ENCODE peak calls at places on chromosomes 12 and 14, in ten cellular contexts. One of them, this sample, is unnamed.

GRCh38 chr14:56552615-56553014 is 27.0 kb upstream of the TMEM260 start:
- DNase-seq in NCI-H146: peak
- DNase-seq in CD8-positive, alpha-beta memory T cell: no peak
- DNase-seq in amniotic epithelial cell: no peak
- DNase-seq in occipital lobe: no peak
- DNase-seq in NCI-H748 treated with DMSO at 0.1 percent for 48 hours: no peak
- DNase-seq in neuronal stem cell: no peak
- DNase-seq in stimulated activated CD4-positive, alpha-beta T cell treated with anti-CD3 and anti-CD28 coated beads, Interleukin-2, amount 100 ng/mL, for 24 hours: no peak
- DNase-seq in glutamatergic neuron: no peak
- DNase-seq in small intestine: no peak
- DNase-seq in this sample: no peak

GRCh38 chr12:26274441-26275312 is 79.3 kb downstream of the SSPN start:
- DNase-seq in NCI-H748 treated with DMSO at 0.1 percent for 48 hours: no peak
- DNase-seq in occipital lobe: peak
- DNase-seq in CD8-positive, alpha-beta memory T cell: no peak
- DNase-seq in neuronal stem cell: no peak
- DNase-seq in glutamatergic neuron: no peak
- DNase-seq in small intestine: peak
- DNase-seq in NCI-H146: peak
- DNase-seq in stimulated activated CD4-positive, alpha-beta T cell treated with anti-CD3 and anti-CD28 coated beads, Interleukin-2, amount 100 ng/mL, for 24 hours: peak
- DNase-seq in amniotic epithelial cell: peak
- DNase-seq in this sample: no peak

GRCh38 chr12:125124320-125124966 is 59.2 kb downstream of the AACS start:
- DNase-seq in CD8-positive, alpha-beta memory T cell: no peak
- DNase-seq in neuronal stem cell: no peak
- DNase-seq in amniotic epithelial cell: no peak
- DNase-seq in NCI-H748 treated with DMSO at 0.1 percent for 48 hours: no peak
- DNase-seq in occipital lobe: no peak
- DNase-seq in stimulated activated CD4-positive, alpha-beta T cell treated with anti-CD3 and anti-CD28 coated beads, Interleukin-2, amount 100 ng/mL, for 24 hours: no peak
- DNase-seq in small intestine: peak
- DNase-seq in NCI-H146: no peak
- DNase-seq in glutamatergic neuron: no peak
- DNase-seq in this sample: no peak

GRCh38 chr12:63400746-63401145 is 249.7 kb upstream of the AVPR1A start:
- DNase-seq in stimulated activated CD4-positive, alpha-beta T cell treated with anti-CD3 and anti-CD28 coated beads, Interleukin-2, amount 100 ng/mL, for 24 hours: no peak
- DNase-seq in NCI-H146: peak
- DNase-seq in glutamatergic neuron: no peak
- DNase-seq in amniotic epithelial cell: no peak
- DNase-seq in small intestine: peak
- DNase-seq in CD8-positive, alpha-beta memory T cell: no peak
- DNase-seq in NCI-H748 treated with DMSO at 0.1 percent for 48 hours: peak
- DNase-seq in occipital lobe: no peak
- DNase-seq in neuronal stem cell: no peak
- DNase-seq in this sample: no peak

GRCh38 chr12:53326460-53327185 is 5.2 kb upstream of the AAAS start:
- DNase-seq in glutamatergic neuron: no peak
- DNase-seq in amniotic epithelial cell: no peak
- DNase-seq in neuronal stem cell: no peak
- DNase-seq in stimulated activated CD4-positive, alpha-beta T cell treated with anti-CD3 and anti-CD28 coated beads, Interleukin-2, amount 100 ng/mL, for 24 hours: no peak
- DNase-seq in occipital lobe: no peak
- DNase-seq in small intestine: no peak
- DNase-seq in NCI-H748 treated with DMSO at 0.1 percent for 48 hours: no peak
- DNase-seq in NCI-H146: peak
- DNase-seq in CD8-positive, alpha-beta memory T cell: no peak
- DNase-seq in this sample: no peak

GRCh38 chr12:92041742-92042141 is 103.9 kb downstream of the BTG1 start:
- DNase-seq in NCI-H748 treated with DMSO at 0.1 percent for 48 hours: no peak
- DNase-seq in glutamatergic neuron: no peak
- DNase-seq in small intestine: no peak
- DNase-seq in stimulated activated CD4-positive, alpha-beta T cell treated with anti-CD3 and anti-CD28 coated beads, Interleukin-2, amount 100 ng/mL, for 24 hours: no peak
- DNase-seq in amniotic epithelial cell: no peak
- DNase-seq in neuronal stem cell: no peak
- DNase-seq in CD8-positive, alpha-beta memory T cell: no peak
- DNase-seq in occipital lobe: no peak
- DNase-seq in NCI-H146: peak
- DNase-seq in this sample: no peak

GRCh38 chr14:98685725-98686124 is 586.3 kb downstream of the BCL11B start:
- DNase-seq in stimulated activated CD4-positive, alpha-beta T cell treated with anti-CD3 and anti-CD28 coated beads, Interleukin-2, amount 100 ng/mL, for 24 hours: no peak
- DNase-seq in NCI-H748 treated with DMSO at 0.1 percent for 48 hours: no peak
- DNase-seq in amniotic epithelial cell: no peak
- DNase-seq in occipital lobe: no peak
- DNase-seq in neuronal stem cell: no peak
- DNase-seq in CD8-positive, alpha-beta memory T cell: no peak
- DNase-seq in small intestine: no peak
- DNase-seq in NCI-H146: no peak
- DNase-seq in glutamatergic neuron: no peak
- DNase-seq in this sample: no peak

GRCh38 chr12:131844140-131844539 is 15.9 kb downstream of the MMP17 start:
- DNase-seq in neuronal stem cell: no peak
- DNase-seq in CD8-positive, alpha-beta memory T cell: no peak
- DNase-seq in glutamatergic neuron: no peak
- DNase-seq in NCI-H748 treated with DMSO at 0.1 percent for 48 hours: no peak
- DNase-seq in NCI-H146: no peak
- DNase-seq in stimulated activated CD4-positive, alpha-beta T cell treated with anti-CD3 and anti-CD28 coated beads, Interleukin-2, amount 100 ng/mL, for 24 hours: no peak
- DNase-seq in occipital lobe: no peak
- DNase-seq in small intestine: no peak
- DNase-seq in amniotic epithelial cell: no peak
- DNase-seq in this sample: no peak

GRCh38 chr14:61476105-61476736 is 154.8 kb downstream of the PRKCH start:
- DNase-seq in small intestine: no peak
- DNase-seq in neuronal stem cell: no peak
- DNase-seq in stimulated activated CD4-positive, alpha-beta T cell treated with anti-CD3 and anti-CD28 coated beads, Interleukin-2, amount 100 ng/mL, for 24 hours: no peak
- DNase-seq in amniotic epithelial cell: no peak
- DNase-seq in CD8-positive, alpha-beta memory T cell: no peak
- DNase-seq in occipital lobe: no peak
- DNase-seq in NCI-H146: no peak
- DNase-seq in glutamatergic neuron: no peak
- DNase-seq in NCI-H748 treated with DMSO at 0.1 percent for 48 hours: no peak
- DNase-seq in this sample: no peak

GRCh38 chr12:109881752-109882151 is 1.4 kb upstream of the GLTP start:
- DNase-seq in small intestine: no peak
- DNase-seq in neuronal stem cell: no peak
- DNase-seq in CD8-positive, alpha-beta memory T cell: no peak
- DNase-seq in NCI-H748 treated with DMSO at 0.1 percent for 48 hours: no peak
- DNase-seq in occipital lobe: no peak
- DNase-seq in amniotic epithelial cell: peak
- DNase-seq in NCI-H146: no peak
- DNase-seq in stimulated activated CD4-positive, alpha-beta T cell treated with anti-CD3 and anti-CD28 coated beads, Interleukin-2, amount 100 ng/mL, for 24 hours: no peak
- DNase-seq in glutamatergic neuron: no peak
- DNase-seq in this sample: no peak

GRCh38 chr12:83954939-83955601 is 957.5 kb downstream of the SLC6A15 start:
- DNase-seq in amniotic epithelial cell: peak
- DNase-seq in neuronal stem cell: no peak
- DNase-seq in stimulated activated CD4-positive, alpha-beta T cell treated with anti-CD3 and anti-CD28 coated beads, Interleukin-2, amount 100 ng/mL, for 24 hours: no peak
- DNase-seq in CD8-positive, alpha-beta memory T cell: no peak
- DNase-seq in NCI-H748 treated with DMSO at 0.1 percent for 48 hours: no peak
- DNase-seq in glutamatergic neuron: no peak
- DNase-seq in NCI-H146: no peak
- DNase-seq in occipital lobe: no peak
- DNase-seq in small intestine: no peak
- DNase-seq in this sample: peak

GRCh38 chr12:106223485-106224391 is 24.1 kb downstream of the CKAP4 start:
- DNase-seq in neuronal stem cell: peak
- DNase-seq in occipital lobe: peak
- DNase-seq in glutamatergic neuron: peak
- DNase-seq in NCI-H748 treated with DMSO at 0.1 percent for 48 hours: peak
- DNase-seq in small intestine: peak
- DNase-seq in amniotic epithelial cell: peak
- DNase-seq in CD8-positive, alpha-beta memory T cell: peak
- DNase-seq in stimulated activated CD4-positive, alpha-beta T cell treated with anti-CD3 and anti-CD28 coated beads, Interleukin-2, amount 100 ng/mL, for 24 hours: peak
- DNase-seq in NCI-H146: peak
- DNase-seq in this sample: no peak

GRCh38 chr12:6465467-6466183 is 4.9 kb downstream of the VAMP1 start:
- DNase-seq in small intestine: peak
- DNase-seq in stimulated activated CD4-positive, alpha-beta T cell treated with anti-CD3 and anti-CD28 coated beads, Interleukin-2, amount 100 ng/mL, for 24 hours: no peak
- DNase-seq in amniotic epithelial cell: peak
- DNase-seq in NCI-H748 treated with DMSO at 0.1 percent for 48 hours: peak
- DNase-seq in neuronal stem cell: peak
- DNase-seq in CD8-positive, alpha-beta memory T cell: peak
- DNase-seq in glutamatergic neuron: no peak
- DNase-seq in NCI-H146: peak
- DNase-seq in occipital lobe: no peak
- DNase-seq in this sample: no peak

GRCh38 chr12:1830401-1830845 is 10.1 kb downstream of the LRTM2 start:
- DNase-seq in neuronal stem cell: no peak
- DNase-seq in CD8-positive, alpha-beta memory T cell: no peak
- DNase-seq in small intestine: no peak
- DNase-seq in glutamatergic neuron: no peak
- DNase-seq in NCI-H146: peak
- DNase-seq in occipital lobe: no peak
- DNase-seq in stimulated activated CD4-positive, alpha-beta T cell treated with anti-CD3 and anti-CD28 coated beads, Interleukin-2, amount 100 ng/mL, for 24 hours: no peak
- DNase-seq in NCI-H748 treated with DMSO at 0.1 percent for 48 hours: no peak
- DNase-seq in amniotic epithelial cell: no peak
- DNase-seq in this sample: no peak

GRCh38 chr14:72675126-72675525 is 218.8 kb downstream of the DPF3 start:
- DNase-seq in stimulated activated CD4-positive, alpha-beta T cell treated with anti-CD3 and anti-CD28 coated beads, Interleukin-2, amount 100 ng/mL, for 24 hours: no peak
- DNase-seq in glutamatergic neuron: no peak
- DNase-seq in amniotic epithelial cell: no peak
- DNase-seq in NCI-H748 treated with DMSO at 0.1 percent for 48 hours: no peak
- DNase-seq in neuronal stem cell: no peak
- DNase-seq in occipital lobe: no peak
- DNase-seq in NCI-H146: no peak
- DNase-seq in CD8-positive, alpha-beta memory T cell: no peak
- DNase-seq in small intestine: no peak
- DNase-seq in this sample: no peak

GRCh38 chr12:99954724-99955123 is 30.0 kb downstream of the ANKS1B start:
- DNase-seq in glutamatergic neuron: no peak
- DNase-seq in stimulated activated CD4-positive, alpha-beta T cell treated with anti-CD3 and anti-CD28 coated beads, Interleukin-2, amount 100 ng/mL, for 24 hours: no peak
- DNase-seq in NCI-H748 treated with DMSO at 0.1 percent for 48 hours: no peak
- DNase-seq in CD8-positive, alpha-beta memory T cell: no peak
- DNase-seq in small intestine: no peak
- DNase-seq in neuronal stem cell: no peak
- DNase-seq in amniotic epithelial cell: no peak
- DNase-seq in occipital lobe: no peak
- DNase-seq in NCI-H146: no peak
- DNase-seq in this sample: no peak

GRCh38 chr12:122951979-122952892 is 14.0 kb downstream of the ABCB9 start:
- DNase-seq in glutamatergic neuron: peak
- DNase-seq in occipital lobe: peak
- DNase-seq in stimulated activated CD4-positive, alpha-beta T cell treated with anti-CD3 and anti-CD28 coated beads, Interleukin-2, amount 100 ng/mL, for 24 hours: peak
- DNase-seq in amniotic epithelial cell: peak
- DNase-seq in NCI-H146: peak
- DNase-seq in CD8-positive, alpha-beta memory T cell: peak
- DNase-seq in neuronal stem cell: peak
- DNase-seq in small intestine: peak
- DNase-seq in NCI-H748 treated with DMSO at 0.1 percent for 48 hours: peak
- DNase-seq in this sample: peak

GRCh38 chr12:53327435-53328042 is 6.1 kb upstream of the AAAS start:
- DNase-seq in small intestine: peak
- DNase-seq in glutamatergic neuron: no peak
- DNase-seq in CD8-positive, alpha-beta memory T cell: no peak
- DNase-seq in occipital lobe: no peak
- DNase-seq in neuronal stem cell: no peak
- DNase-seq in NCI-H146: no peak
- DNase-seq in stimulated activated CD4-positive, alpha-beta T cell treated with anti-CD3 and anti-CD28 coated beads, Interleukin-2, amount 100 ng/mL, for 24 hours: no peak
- DNase-seq in amniotic epithelial cell: peak
- DNase-seq in NCI-H748 treated with DMSO at 0.1 percent for 48 hours: no peak
- DNase-seq in this sample: no peak

GRCh38 chr12:78864483-78865296 is at the start of gene SYT1:
- DNase-seq in small intestine: no peak
- DNase-seq in amniotic epithelial cell: peak
- DNase-seq in CD8-positive, alpha-beta memory T cell: no peak
- DNase-seq in NCI-H146: peak
- DNase-seq in NCI-H748 treated with DMSO at 0.1 percent for 48 hours: peak
- DNase-seq in occipital lobe: peak
- DNase-seq in neuronal stem cell: peak
- DNase-seq in glutamatergic neuron: peak
- DNase-seq in stimulated activated CD4-positive, alpha-beta T cell treated with anti-CD3 and anti-CD28 coated beads, Interleukin-2, amount 100 ng/mL, for 24 hours: no peak
- DNase-seq in this sample: peak

GRCh38 chr14:68535404-68536024 is 257.4 kb downstream of the ZFP36L1 start:
- DNase-seq in stimulated activated CD4-positive, alpha-beta T cell treated with anti-CD3 and anti-CD28 coated beads, Interleukin-2, amount 100 ng/mL, for 24 hours: no peak
- DNase-seq in neuronal stem cell: no peak
- DNase-seq in glutamatergic neuron: no peak
- DNase-seq in NCI-H146: no peak
- DNase-seq in NCI-H748 treated with DMSO at 0.1 percent for 48 hours: no peak
- DNase-seq in CD8-positive, alpha-beta memory T cell: no peak
- DNase-seq in occipital lobe: no peak
- DNase-seq in amniotic epithelial cell: peak
- DNase-seq in small intestine: no peak
- DNase-seq in this sample: no peak

GRCh38 chr14:100285021-100285912 is 21.0 kb downstream of the SLC25A29 start:
- DNase-seq in glutamatergic neuron: peak
- DNase-seq in amniotic epithelial cell: peak
- DNase-seq in stimulated activated CD4-positive, alpha-beta T cell treated with anti-CD3 and anti-CD28 coated beads, Interleukin-2, amount 100 ng/mL, for 24 hours: peak
- DNase-seq in NCI-H146: peak
- DNase-seq in occipital lobe: no peak
- DNase-seq in NCI-H748 treated with DMSO at 0.1 percent for 48 hours: peak
- DNase-seq in CD8-positive, alpha-beta memory T cell: peak
- DNase-seq in neuronal stem cell: peak
- DNase-seq in small intestine: peak
- DNase-seq in this sample: no peak

GRCh38 chr12:92288533-92288932 is 142.9 kb upstream of the BTG1 start:
- DNase-seq in glutamatergic neuron: no peak
- DNase-seq in stimulated activated CD4-positive, alpha-beta T cell treated with anti-CD3 and anti-CD28 coated beads, Interleukin-2, amount 100 ng/mL, for 24 hours: no peak
- DNase-seq in NCI-H146: no peak
- DNase-seq in occipital lobe: no peak
- DNase-seq in neuronal stem cell: no peak
- DNase-seq in amniotic epithelial cell: no peak
- DNase-seq in NCI-H748 treated with DMSO at 0.1 percent for 48 hours: no peak
- DNase-seq in CD8-positive, alpha-beta memory T cell: no peak
- DNase-seq in small intestine: no peak
- DNase-seq in this sample: no peak

GRCh38 chr12:6367969-6368892 is 7.1 kb downstream of the SCNN1A start:
- DNase-seq in small intestine: no peak
- DNase-seq in NCI-H748 treated with DMSO at 0.1 percent for 48 hours: no peak
- DNase-seq in NCI-H146: no peak
- DNase-seq in amniotic epithelial cell: no peak
- DNase-seq in neuronal stem cell: no peak
- DNase-seq in occipital lobe: no peak
- DNase-seq in CD8-positive, alpha-beta memory T cell: no peak
- DNase-seq in stimulated activated CD4-positive, alpha-beta T cell treated with anti-CD3 and anti-CD28 coated beads, Interleukin-2, amount 100 ng/mL, for 24 hours: no peak
- DNase-seq in glutamatergic neuron: no peak
- DNase-seq in this sample: no peak

GRCh38 chr12:94779520-94779919 is 129.2 kb upstream of the TMCC3 start:
- DNase-seq in NCI-H748 treated with DMSO at 0.1 percent for 48 hours: no peak
- DNase-seq in glutamatergic neuron: no peak
- DNase-seq in NCI-H146: no peak
- DNase-seq in CD8-positive, alpha-beta memory T cell: no peak
- DNase-seq in stimulated activated CD4-positive, alpha-beta T cell treated with anti-CD3 and anti-CD28 coated beads, Interleukin-2, amount 100 ng/mL, for 24 hours: no peak
- DNase-seq in amniotic epithelial cell: peak
- DNase-seq in small intestine: no peak
- DNase-seq in occipital lobe: no peak
- DNase-seq in neuronal stem cell: no peak
- DNase-seq in this sample: no peak

GRCh38 chr12:47868552-47869031 is 36.2 kb downstream of the VDR start:
- DNase-seq in occipital lobe: no peak
- DNase-seq in CD8-positive, alpha-beta memory T cell: no peak
- DNase-seq in stimulated activated CD4-positive, alpha-beta T cell treated with anti-CD3 and anti-CD28 coated beads, Interleukin-2, amount 100 ng/mL, for 24 hours: no peak
- DNase-seq in NCI-H748 treated with DMSO at 0.1 percent for 48 hours: no peak
- DNase-seq in amniotic epithelial cell: peak
- DNase-seq in NCI-H146: no peak
- DNase-seq in small intestine: no peak
- DNase-seq in neuronal stem cell: no peak
- DNase-seq in glutamatergic neuron: no peak
- DNase-seq in this sample: no peak

GRCh38 chr12:27666510-27666909 is 29.7 kb upstream of the REP15 start:
- DNase-seq in neuronal stem cell: no peak
- DNase-seq in stimulated activated CD4-positive, alpha-beta T cell treated with anti-CD3 and anti-CD28 coated beads, Interleukin-2, amount 100 ng/mL, for 24 hours: no peak
- DNase-seq in occipital lobe: no peak
- DNase-seq in CD8-positive, alpha-beta memory T cell: no peak
- DNase-seq in glutamatergic neuron: no peak
- DNase-seq in NCI-H748 treated with DMSO at 0.1 percent for 48 hours: no peak
- DNase-seq in small intestine: no peak
- DNase-seq in amniotic epithelial cell: no peak
- DNase-seq in NCI-H146: no peak
- DNase-seq in this sample: no peak

GRCh38 chr14:72996916-72997315 is 30.0 kb downstream of the ZFYVE1 start:
- DNase-seq in small intestine: no peak
- DNase-seq in NCI-H146: no peak
- DNase-seq in CD8-positive, alpha-beta memory T cell: no peak
- DNase-seq in stimulated activated CD4-positive, alpha-beta T cell treated with anti-CD3 and anti-CD28 coated beads, Interleukin-2, amount 100 ng/mL, for 24 hours: no peak
- DNase-seq in occipital lobe: no peak
- DNase-seq in amniotic epithelial cell: no peak
- DNase-seq in glutamatergic neuron: no peak
- DNase-seq in neuronal stem cell: no peak
- DNase-seq in NCI-H748 treated with DMSO at 0.1 percent for 48 hours: no peak
- DNase-seq in this sample: no peak

GRCh38 chr12:132641811-132642650 is 23.5 kb downstream of the P2RX2 start:
- DNase-seq in glutamatergic neuron: no peak
- DNase-seq in stimulated activated CD4-positive, alpha-beta T cell treated with anti-CD3 and anti-CD28 coated beads, Interleukin-2, amount 100 ng/mL, for 24 hours: no peak
- DNase-seq in neuronal stem cell: no peak
- DNase-seq in small intestine: no peak
- DNase-seq in NCI-H748 treated with DMSO at 0.1 percent for 48 hours: no peak
- DNase-seq in occipital lobe: no peak
- DNase-seq in CD8-positive, alpha-beta memory T cell: no peak
- DNase-seq in amniotic epithelial cell: no peak
- DNase-seq in NCI-H146: no peak
- DNase-seq in this sample: no peak